ENCODE peak calls at places on chromosomes 3 and 15, in five cellular contexts. One of them, this sample, is unnamed.

GRCh38 chr3:175662815-175663214 is 803.7 kb downstream of the NAALADL2 start:
- DNase-seq in GM23338: no peak
- DNase-seq in HCT116: no peak
- DNase-seq in Panc1: no peak
- DNase-seq in prostate gland: no peak
- DNase-seq in this sample: no peak

GRCh38 chr3:107461721-107462120 is 61.0 kb upstream of the BBX start:
- DNase-seq in prostate gland: no peak
- DNase-seq in Panc1: no peak
- DNase-seq in HCT116: no peak
- DNase-seq in GM23338: no peak
- DNase-seq in this sample: no peak

GRCh38 chr15:67080118-67080899 is 14.9 kb downstream of the SMAD3 start:
- DNase-seq in prostate gland: no peak
- DNase-seq in GM23338: no peak
- DNase-seq in Panc1: no peak
- DNase-seq in HCT116: no peak
- DNase-seq in this sample: peak

GRCh38 chr3:11661827-11662226 is 18.1 kb upstream of the VGLL4 start:
- DNase-seq in Panc1: no peak
- DNase-seq in prostate gland: no peak
- DNase-seq in HCT116: no peak
- DNase-seq in GM23338: no peak
- DNase-seq in this sample: no peak

GRCh38 chr3:24548278-24548677 is 53.6 kb upstream of the THRB start:
- DNase-seq in prostate gland: no peak
- DNase-seq in Panc1: no peak
- DNase-seq in HCT116: no peak
- DNase-seq in GM23338: no peak
- DNase-seq in this sample: no peak

GRCh38 chr3:139654637-139655365 is 23.0 kb downstream of the NMNAT3 start:
- DNase-seq in GM23338: no peak
- DNase-seq in prostate gland: no peak
- DNase-seq in Panc1: no peak
- DNase-seq in HCT116: no peak
- DNase-seq in this sample: no peak

GRCh38 chr3:53346922-53347260 is 452 bp downstream of the DCP1A start:
- DNase-seq in HCT116: no peak
- DNase-seq in GM23338: no peak
- DNase-seq in Panc1: no peak
- DNase-seq in prostate gland: no peak
- DNase-seq in this sample: no peak

GRCh38 chr15:26051771-26052685 is 188.9 kb upstream of the ATP10A start:
- DNase-seq in Panc1: no peak
- DNase-seq in prostate gland: no peak
- DNase-seq in HCT116: no peak
- DNase-seq in GM23338: no peak
- DNase-seq in this sample: no peak

GRCh38 chr15:83561661-83562060 is 92.3 kb upstream of the ADAMTSL3 start:
- DNase-seq in Panc1: no peak
- DNase-seq in HCT116: no peak
- DNase-seq in GM23338: no peak
- DNase-seq in prostate gland: no peak
- DNase-seq in this sample: no peak

GRCh38 chr3:179113903-179114302 is 34.3 kb upstream of the PIK3CA start:
- DNase-seq in HCT116: no peak
- DNase-seq in Panc1: no peak
- DNase-seq in GM23338: no peak
- DNase-seq in prostate gland: no peak
- DNase-seq in this sample: no peak

GRCh38 chr3:174907027-174907426 is 47.9 kb downstream of the NAALADL2 start:
- DNase-seq in HCT116: no peak
- DNase-seq in prostate gland: no peak
- DNase-seq in GM23338: no peak
- DNase-seq in Panc1: no peak
- DNase-seq in this sample: no peak

GRCh38 chr15:78671626-78672211 is 30.7 kb upstream of the CHRNB4 start:
- DNase-seq in Panc1: no peak
- DNase-seq in HCT116: no peak
- DNase-seq in prostate gland: no peak
- DNase-seq in GM23338: peak
- DNase-seq in this sample: no peak

GRCh38 chr15:93811305-93811704 is 420.1 kb upstream of the MCTP2 start:
- DNase-seq in Panc1: no peak
- DNase-seq in GM23338: no peak
- DNase-seq in HCT116: no peak
- DNase-seq in prostate gland: no peak
- DNase-seq in this sample: no peak

GRCh38 chr3:177388209-177388608 is 190.9 kb upstream of the TBL1XR1 start:
- DNase-seq in GM23338: no peak
- DNase-seq in Panc1: no peak
- DNase-seq in HCT116: no peak
- DNase-seq in prostate gland: no peak
- DNase-seq in this sample: no peak

GRCh38 chr15:70270752-70271111 is 173.0 kb upstream of the TLE3 start:
- DNase-seq in Panc1: no peak
- DNase-seq in GM23338: no peak
- DNase-seq in prostate gland: no peak
- DNase-seq in HCT116: no peak
- DNase-seq in this sample: no peak

GRCh38 chr15:70269331-70269911 is 171.7 kb upstream of the TLE3 start:
- DNase-seq in GM23338: no peak
- DNase-seq in HCT116: no peak
- DNase-seq in Panc1: no peak
- DNase-seq in prostate gland: no peak
- DNase-seq in this sample: no peak

GRCh38 chr15:70269991-70270751 is 172.5 kb upstream of the TLE3 start:
- DNase-seq in Panc1: no peak
- DNase-seq in GM23338: no peak
- DNase-seq in prostate gland: no peak
- DNase-seq in HCT116: no peak
- DNase-seq in this sample: no peak

GRCh38 chr15:70272565-70273355 is 175.0 kb upstream of the TLE3 start:
- DNase-seq in Panc1: no peak
- DNase-seq in HCT116: no peak
- DNase-seq in prostate gland: no peak
- DNase-seq in GM23338: no peak
- DNase-seq in this sample: no peak

DNA sequence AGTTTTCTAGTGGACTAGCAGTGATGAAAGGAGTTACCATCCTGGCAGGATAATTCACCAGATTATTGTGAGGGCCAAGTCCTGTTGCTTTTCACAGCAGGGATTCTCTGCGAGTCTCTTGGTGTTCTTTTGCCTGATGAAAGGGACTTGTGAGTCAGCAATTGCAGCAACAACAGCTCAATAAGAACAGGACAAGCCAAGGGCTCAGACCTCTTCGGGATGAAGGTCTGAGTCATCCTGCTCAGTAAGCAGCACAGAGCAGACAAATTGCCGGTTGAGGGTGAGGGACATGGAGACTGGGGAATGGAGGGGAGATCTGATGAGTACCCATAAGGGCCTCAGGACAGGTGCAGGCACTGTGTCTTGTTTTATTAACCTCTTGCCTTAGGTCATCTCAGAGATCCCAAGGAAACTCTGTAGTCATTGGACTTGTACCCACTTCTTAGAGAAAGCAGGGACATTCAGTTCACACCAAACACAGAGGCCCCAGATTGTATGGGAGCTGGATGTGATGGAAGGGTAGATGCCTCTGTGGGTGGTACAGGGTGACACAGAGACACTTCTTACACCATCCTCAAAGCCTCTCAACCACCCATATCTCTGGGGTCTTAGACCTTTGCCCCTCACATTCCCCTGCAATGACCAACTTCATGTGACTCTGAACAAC is 173.8 kb upstream of the TLE3 start:
- DNase-seq in HCT116: peak
- DNase-seq in Panc1: peak
- DNase-seq in prostate gland: no peak
- DNase-seq in GM23338: no peak
- DNase-seq in this sample: no peak
- TF ChIP-seq POLR2AphosphoS5 in HCT116: peak
- TF ChIP-seq POLR2AphosphoS5 in Panc1: no peak
- TF ChIP-seq POLR2AphosphoS5 in prostate gland: peak
- TF ChIP-seq POLR2AphosphoS5 in GM23338: no peak
- TF ChIP-seq POLR2AphosphoS5 in this sample: peak

DNA sequence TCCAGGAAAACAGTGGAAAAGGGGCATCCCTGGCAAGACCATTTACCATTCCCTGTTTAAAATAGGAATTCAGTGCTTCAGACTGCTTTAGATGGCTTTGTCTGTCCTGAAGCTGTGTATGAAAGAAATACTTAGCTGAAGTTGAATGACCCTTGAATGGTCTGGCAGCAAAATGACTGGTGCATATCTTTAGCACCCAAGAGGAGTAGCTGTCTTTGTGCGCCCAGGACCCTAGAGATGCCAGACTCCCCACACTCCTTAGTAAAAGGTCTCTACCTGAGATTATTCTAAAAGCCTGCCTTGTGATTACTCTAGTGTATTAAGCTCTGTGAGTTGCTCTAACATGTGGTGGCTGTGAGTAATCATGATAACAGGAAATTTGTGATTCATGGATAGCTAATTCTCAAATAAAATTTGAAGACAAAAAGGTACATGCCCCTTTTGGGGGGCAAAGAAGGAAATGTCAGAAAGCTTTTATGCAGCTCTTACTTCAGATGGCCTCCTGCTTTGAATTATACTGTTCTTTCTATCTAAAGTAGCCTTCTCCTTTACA is 3.2 kb downstream of the MAPKBP1 start:
- DNase-seq in HCT116: no peak
- DNase-seq in Panc1: no peak
- DNase-seq in GM23338: no peak
- DNase-seq in prostate gland: no peak
- DNase-seq in this sample: no peak
- TF ChIP-seq POLR2AphosphoS5 in HCT116: no peak
- TF ChIP-seq POLR2AphosphoS5 in Panc1: no peak
- TF ChIP-seq POLR2AphosphoS5 in GM23338: no peak
- TF ChIP-seq POLR2AphosphoS5 in prostate gland: no peak
- TF ChIP-seq POLR2AphosphoS5 in this sample: no peak

GRCh38 chr3:123660900-123661299 is 76.0 kb upstream of the HACD2 start:
- DNase-seq in GM23338: no peak
- DNase-seq in prostate gland: peak
- DNase-seq in Panc1: no peak
- DNase-seq in HCT116: no peak
- DNase-seq in this sample: peak
- TF ChIP-seq POLR2AphosphoS5 in GM23338: no peak
- TF ChIP-seq POLR2AphosphoS5 in prostate gland: peak
- TF ChIP-seq POLR2AphosphoS5 in Panc1: no peak
- TF ChIP-seq POLR2AphosphoS5 in HCT116: no peak
- TF ChIP-seq POLR2AphosphoS5 in this sample: peak

GRCh38 chr15:48532938-48533337 is 112.6 kb downstream of the FBN1 start:
- DNase-seq in Panc1: no peak
- DNase-seq in prostate gland: no peak
- DNase-seq in GM23338: no peak
- DNase-seq in HCT116: no peak
- DNase-seq in this sample: no peak
- TF ChIP-seq POLR2AphosphoS5 in Panc1: no peak
- TF ChIP-seq POLR2AphosphoS5 in prostate gland: no peak
- TF ChIP-seq POLR2AphosphoS5 in GM23338: no peak
- TF ChIP-seq POLR2AphosphoS5 in HCT116: no peak
- TF ChIP-seq POLR2AphosphoS5 in this sample: no peak

DNA sequence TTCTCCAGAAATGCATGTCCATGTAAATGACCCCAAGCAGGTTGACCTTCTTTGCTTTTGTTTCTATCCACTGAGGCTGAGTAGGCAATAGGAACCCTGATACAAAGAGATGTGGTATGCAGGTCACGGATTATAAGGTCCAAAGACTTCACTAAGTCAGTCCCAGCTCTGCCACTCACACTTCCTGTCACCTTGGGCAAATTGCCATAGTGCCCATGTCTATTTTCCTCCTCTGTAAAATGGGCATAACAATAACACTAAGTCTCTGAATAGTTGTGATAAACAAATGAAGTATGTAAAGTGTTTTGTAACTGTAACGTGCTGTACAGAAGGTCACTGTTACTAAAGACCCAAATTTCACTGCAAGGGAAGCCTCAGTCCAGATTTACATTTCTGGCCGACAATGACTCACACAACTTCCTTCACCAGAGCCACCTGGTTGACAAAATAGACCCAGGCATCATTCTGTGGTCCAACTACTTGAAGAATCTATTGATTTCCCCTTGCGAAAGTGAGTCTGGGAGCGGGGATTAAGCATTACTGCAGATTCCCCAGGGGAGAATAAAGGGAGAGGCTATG is 175.4 kb upstream of the LPP start:
- DNase-seq in HCT116: no peak
- DNase-seq in prostate gland: no peak
- DNase-seq in Panc1: no peak
- DNase-seq in GM23338: no peak
- DNase-seq in this sample: no peak
- TF ChIP-seq POLR2AphosphoS5 in HCT116: no peak
- TF ChIP-seq POLR2AphosphoS5 in prostate gland: no peak
- TF ChIP-seq POLR2AphosphoS5 in Panc1: no peak
- TF ChIP-seq POLR2AphosphoS5 in GM23338: no peak
- TF ChIP-seq POLR2AphosphoS5 in this sample: no peak

DNA sequence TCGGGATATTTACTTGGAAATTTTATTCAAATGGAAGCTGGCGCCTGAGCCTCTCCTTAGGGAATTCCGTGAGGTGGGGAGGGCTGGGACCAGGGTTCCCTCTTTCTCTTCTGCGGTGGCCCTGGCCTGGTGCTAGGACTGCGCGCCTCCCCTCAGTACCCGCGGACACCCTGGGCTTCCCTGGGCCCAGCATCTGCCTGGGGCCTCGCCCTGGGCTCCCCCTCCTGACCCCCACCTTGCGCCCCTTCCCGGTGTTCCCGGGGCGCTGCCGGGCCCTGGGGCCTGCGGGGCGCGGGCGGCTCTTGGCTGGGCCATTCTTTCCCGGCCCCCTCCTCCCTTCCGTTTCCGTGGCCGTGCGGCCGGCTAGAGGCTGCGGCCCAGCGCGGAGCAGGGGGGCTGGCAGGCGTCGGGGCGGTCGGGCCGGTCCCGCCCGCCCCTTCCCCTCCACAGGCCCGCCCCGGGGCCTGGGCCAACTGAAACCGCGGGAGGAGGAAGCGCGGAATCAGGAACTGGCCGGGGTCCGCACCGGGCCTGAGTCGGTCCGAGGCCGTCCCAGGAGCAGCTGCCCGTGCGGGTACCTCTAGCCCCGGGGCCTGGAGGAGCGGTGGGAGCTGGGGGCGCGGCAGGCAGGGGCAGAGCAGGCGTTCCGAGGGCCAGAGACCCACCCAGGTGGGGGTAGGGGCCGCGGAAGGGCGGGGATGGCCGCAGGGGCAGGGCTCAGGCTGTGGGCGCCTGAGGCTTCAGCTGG is at the start of gene FES:
- DNase-seq in Panc1: no peak
- DNase-seq in HCT116: no peak
- DNase-seq in GM23338: peak
- DNase-seq in prostate gland: no peak
- DNase-seq in this sample: peak
- TF ChIP-seq POLR2AphosphoS5 in Panc1: no peak
- TF ChIP-seq POLR2AphosphoS5 in HCT116: no peak
- TF ChIP-seq POLR2AphosphoS5 in GM23338: peak
- TF ChIP-seq POLR2AphosphoS5 in prostate gland: no peak
- TF ChIP-seq POLR2AphosphoS5 in this sample: no peak